ENCODE peak calls at places on chromosomes 2 and 18, in seven cellular contexts. Z is lower leg skin, A is non-pigmented ciliary epithelial cell, M is NAMALWA, K is KG1, X is GM23338, F is NCI-H2081. O is an unnamed sample.

GRCh38 chr2:111191877-111192276 is 71.2 kb downstream of the BCL2L11 start:
- DNase-seq in A (no peak), M (no peak), Z (no peak), K (no peak), X (no peak), F (no peak), O (no peak)

GRCh38 chr2:178863856-178864620 is 56.8 kb upstream of the TTN start:
- DNase-seq in A (no peak), X (peak; percentile 53), Z (peak; percentile 91), K (no peak), F (peak; percentile 62), M (no peak), O (peak; percentile 35)

GRCh38 chr18:58785171-58785805 is 79.4 kb upstream of the ZNF532 start:
- DNase-seq in F (no peak), A (no peak), M (no peak), K (no peak), Z (no peak), X (no peak), O (no peak)

GRCh38 chr2:1569879-1570450 is 156.7 kb downstream of the TPO start:
- DNase-seq in M (no peak), A (no peak), K (no peak), Z (no peak), F (no peak), X (no peak), O (no peak)

GRCh38 chr18:56676639-56677038 is 25.5 kb downstream of the WDR7 start:
- DNase-seq in X (no peak), Z (no peak), M (no peak), K (no peak), F (no peak), A (no peak), O (no peak)

GRCh38 chr18:76686737-76687231 is 135.6 kb upstream of the ZNF236 start:
- DNase-seq in A (no peak), X (peak; percentile 76), K (peak; percentile 14), M (peak; percentile 52), F (peak; percentile 83), Z (peak; percentile 91), O (no peak)

GRCh38 chr2:102488063-102488462 is 15.0 kb downstream of the SLC9A4 start:
- DNase-seq in X (no peak), Z (peak; percentile 37), K (no peak), M (no peak), F (no peak), A (peak; percentile 56), O (no peak)

GRCh38 chr2:27313882-27314645 is 5.8 kb upstream of the UCN start:
- DNase-seq in X (no peak), F (no peak), M (no peak), Z (no peak), A (no peak), K (no peak), O (no peak)